ENCODE peak calls at places on chromosome 3, in eight cellular contexts. S is lung, O is stomach, R is suprapubic skin, J is mammary epithelial cell, Z is psoas muscle, I is left lung, Y is Panc1. W is an unnamed sample.

GRCh38 chr3:110420158-110420641 is 651.4 kb upstream of the NECTIN3 start:
- DNase-seq in S (no peak), O (no peak), R (no peak), J (peak; percentile 51), Z (no peak), I (no peak), Y (no peak), W (no peak)

GRCh38 chr3:176609361-176609760 is 587.9 kb downstream of the TBL1XR1 start:
- DNase-seq in S (no peak), O (no peak), R (no peak), J (no peak), Z (no peak), I (no peak), Y (no peak), W (no peak)

GRCh38 chr3:193805448-193805847 is 212.4 kb downstream of the OPA1 start:
- DNase-seq in S (no peak), O (peak; percentile 67), R (peak; percentile 78), J (peak; percentile 96), Z (peak; percentile 76), I (no peak), Y (peak; percentile 78), W (no peak)

GRCh38 chr3:146313411-146314111 is 62.7 kb upstream of the PLSCR4 start:
- DNase-seq in S (no peak), O (no peak), R (no peak), J (peak; percentile 58), Z (no peak), I (no peak), Y (no peak), W (no peak)

GRCh38 chr3:159928071-159928491 is 60.6 kb upstream of the IL12A start:
- DNase-seq in S (no peak), O (no peak), R (no peak), J (peak; percentile 32), Z (no peak), I (no peak), Y (no peak), W (no peak)

GRCh38 chr3:157066335-157067071 is 93.4 kb downstream of the CCNL1 start:
- DNase-seq in S (no peak), O (no peak), R (no peak), J (no peak), Z (no peak), I (no peak), Y (no peak), W (no peak)

GRCh38 chr3:162597221-162597620 is 1100.6 kb downstream of the OTOL1 start:
- DNase-seq in S (no peak), O (no peak), R (no peak), J (no peak), Z (no peak), I (no peak), Y (no peak), W (no peak)

GRCh38 chr3:10398341-10398740 is 77.4 kb upstream of the SEC13 start:
- DNase-seq in S (no peak), O (no peak), R (no peak), J (no peak), Z (no peak), I (no peak), Y (no peak), W (no peak)

GRCh38 chr3:195258449-195259145 is 12.4 kb downstream of the XXYLT1 start:
- DNase-seq in S (peak; percentile 29), O (no peak), R (no peak), J (no peak), Z (no peak), I (no peak), Y (no peak), W (no peak)

GRCh38 chr3:57397175-57398026 is 104.9 kb upstream of the ASB14 start:
- DNase-seq in S (peak; percentile 52), O (peak; percentile 53), R (no peak), J (peak; percentile 51), Z (no peak), I (peak; percentile 35), Y (peak; percentile 60), W (no peak)

GRCh38 chr3:20658491-20658890 is 472.5 kb upstream of the SGO1 start:
- DNase-seq in S (no peak), O (no peak), R (no peak), J (no peak), Z (no peak), I (no peak), Y (no peak), W (no peak)

GRCh38 chr3:172132721-172133311 is 93.4 kb downstream of the FNDC3B start:
- DNase-seq in S (no peak), O (no peak), R (no peak), J (no peak), Z (no peak), I (no peak), Y (no peak), W (no peak)

GRCh38 chr3:125512135-125512920 is 7.7 kb downstream of the SNX4 start:
- DNase-seq in S (no peak), O (no peak), R (no peak), J (peak; percentile 51), Z (no peak), I (no peak), Y (no peak), W (no peak)

GRCh38 chr3:44996556-44996969 is 20.5 kb downstream of the EXOSC7 start:
- DNase-seq in S (no peak), O (no peak), R (no peak), J (no peak), Z (no peak), I (no peak), Y (no peak), W (no peak)

GRCh38 chr3:49906004-49906860 is 2.6 kb upstream of the MST1R start:
- DNase-seq in S (peak; percentile 59), O (peak; percentile 77), R (no peak), J (peak; percentile 60), Z (peak; percentile 32), I (peak; percentile 64), Y (no peak), W (peak; percentile 76)

DNA sequence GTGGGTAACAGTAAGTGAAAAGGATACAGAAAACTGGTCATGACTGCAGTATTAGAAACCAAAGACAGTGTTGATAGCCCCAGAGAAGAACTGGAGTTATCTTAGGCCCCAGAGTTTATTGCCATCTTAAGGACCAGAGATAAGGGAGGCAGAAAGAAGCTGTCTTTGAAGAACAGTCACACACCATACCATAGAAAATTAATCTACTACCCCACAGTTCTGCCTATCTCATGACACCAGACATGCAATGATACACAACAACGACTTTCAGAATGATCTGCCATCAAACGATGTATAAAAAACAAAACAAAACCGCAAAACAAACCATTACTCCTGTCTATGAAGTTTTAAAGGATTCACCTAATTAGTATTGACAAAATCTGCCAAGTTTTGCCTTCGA is 9.6 kb downstream of the CPOX start:
- DNase-seq in S (no peak), O (no peak), R (no peak), J (no peak), Z (no peak), I (no peak), Y (no peak), W (no peak)
- H3K36me3 ChIP-seq in S (peaks cover 17% of the 10 kb centered on the region), O (peaks cover 83% of the 10 kb centered on the region), R (peaks cover 17% of the 10 kb centered on the region), J (peaks cover 16% of the 10 kb centered on the region), Z (no peaks in the 10 kb centered on the region), I (peaks cover 52% of the 10 kb centered on the region), Y (peaks cover 4% of the 10 kb centered on the region), W (peaks cover 3% of the 10 kb centered on the region)

DNA sequence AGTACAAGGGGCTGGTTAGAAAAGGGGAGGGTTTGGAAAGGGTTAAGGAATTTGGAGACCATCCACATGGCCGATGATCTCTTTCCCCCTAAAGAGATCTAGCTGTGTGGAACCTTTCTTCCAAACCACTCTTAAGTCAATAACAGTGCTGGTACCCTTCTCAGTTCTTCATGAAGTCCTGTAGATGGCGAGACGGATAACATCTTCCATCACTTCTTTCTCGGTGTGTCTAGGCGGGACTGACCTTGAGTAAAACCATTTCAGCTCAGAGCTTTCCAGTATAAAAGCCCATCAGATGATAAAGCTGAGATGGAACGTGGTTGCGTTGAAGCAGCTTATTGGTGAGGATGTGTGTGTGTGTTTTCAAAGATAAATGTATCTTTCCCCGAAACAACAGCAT is 151.5 kb upstream of the BHLHE40 start:
- DNase-seq in S (no peak), O (no peak), R (no peak), J (no peak), Z (no peak), I (no peak), Y (no peak), W (no peak)
- H3K4me1 ChIP-seq in S (peaks cover 27% of the 10 kb centered on the region), O (peaks cover 39% of the 10 kb centered on the region), R (peaks cover 65% of the 10 kb centered on the region), J (peaks cover 58% of the 10 kb centered on the region), Z (peaks cover 48% of the 10 kb centered on the region), I (peaks cover 38% of the 10 kb centered on the region), Y (peaks cover 13% of the 10 kb centered on the region), W (peaks cover 11% of the 10 kb centered on the region)

DNA sequence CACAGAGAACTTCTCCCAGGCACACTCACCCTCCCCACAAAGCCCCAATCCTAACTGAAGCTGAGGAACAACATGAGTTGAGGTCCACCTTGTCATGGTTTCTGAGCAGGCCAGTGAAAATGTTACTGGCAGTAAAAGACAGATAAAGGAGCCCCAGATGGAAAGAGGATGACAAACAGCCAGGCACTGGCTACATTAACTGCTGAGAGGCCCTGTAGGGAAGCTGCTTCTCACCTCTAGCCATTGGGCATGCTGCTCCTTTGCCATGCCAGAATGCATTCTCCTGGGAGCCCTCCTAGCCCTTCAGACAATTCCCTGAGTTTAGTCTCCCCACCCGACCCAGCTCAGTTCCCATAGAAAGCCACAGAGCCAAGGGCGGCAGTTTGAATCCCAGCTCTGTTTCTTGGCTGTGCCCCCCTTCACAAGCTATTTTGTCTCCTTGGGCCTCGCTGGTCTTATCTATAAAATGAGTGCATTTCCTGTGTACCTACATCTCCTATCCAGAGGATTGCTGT is 60.5 kb downstream of the LMCD1 start:
- DNase-seq in S (no peak), O (no peak), R (no peak), J (no peak), Z (no peak), I (no peak), Y (no peak), W (no peak)
- H3K36me3 ChIP-seq in S (peaks cover 19% of the 10 kb centered on the region), O (peaks cover 19% of the 10 kb centered on the region), R (peaks cover 8% of the 10 kb centered on the region), J (no peaks in the 10 kb centered on the region), Z (peaks cover 10% of the 10 kb centered on the region), I (peaks cover 20% of the 10 kb centered on the region), Y (no peaks in the 10 kb centered on the region), W (peaks cover 56% of the 10 kb centered on the region)

GRCh38 chr3:30692498-30693130 is 86.2 kb downstream of the TGFBR2 start:
- DNase-seq in S (no peak), O (no peak), R (no peak), J (no peak), Z (no peak), I (no peak), Y (no peak), W (no peak)

GRCh38 chr3:30694668-30695067 is 88.3 kb downstream of the TGFBR2 start:
- DNase-seq in S (no peak), O (no peak), R (no peak), J (no peak), Z (no peak), I (no peak), Y (no peak), W (no peak)

GRCh38 chr3:30695302-30696061 is 89.1 kb downstream of the TGFBR2 start:
- DNase-seq in S (no peak), O (no peak), R (no peak), J (no peak), Z (no peak), I (no peak), Y (no peak), W (no peak)

GRCh38 chr3:30693470-30694120 is 87.2 kb downstream of the TGFBR2 start:
- DNase-seq in S (no peak), O (no peak), R (no peak), J (peak; percentile 41), Z (no peak), I (no peak), Y (peak; percentile 57), W (no peak)

DNA sequence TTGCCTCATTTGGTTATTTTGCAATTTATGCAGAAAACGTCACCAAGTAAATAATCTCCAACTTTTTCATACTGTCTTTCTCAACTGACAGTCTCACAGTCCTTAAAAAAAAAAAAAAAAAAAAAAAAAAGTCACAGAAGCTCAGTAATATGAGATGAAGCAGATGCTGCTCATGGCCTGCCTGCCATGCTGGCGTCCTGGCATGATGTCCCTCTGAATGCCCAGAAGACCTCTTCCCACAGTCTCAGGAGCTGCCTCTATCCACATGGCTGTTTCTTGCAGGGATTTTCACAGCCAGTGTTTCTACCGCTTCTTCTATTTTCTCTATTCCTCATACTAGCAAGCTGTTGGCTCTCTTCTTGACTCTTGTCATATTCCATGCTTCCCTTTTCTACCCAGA is 87.7 kb downstream of the TGFBR2 start:
- DNase-seq in S (no peak), O (no peak), R (no peak), J (no peak), Z (no peak), I (no peak), Y (no peak), W (no peak)
- H3K4me1 ChIP-seq in S (peaks cover 19% of the 10 kb centered on the region), O (peaks cover 39% of the 10 kb centered on the region), R (peaks cover 37% of the 10 kb centered on the region), J (peaks cover 18% of the 10 kb centered on the region), Z (peaks cover 56% of the 10 kb centered on the region), I (peaks cover 14% of the 10 kb centered on the region), Y (peaks cover 26% of the 10 kb centered on the region), W (peaks cover 30% of the 10 kb centered on the region)